ENCODE peak calls at places on chromosomes 2 and 18, in four cellular contexts. H is MM.1S, K is left ventricle myocardium inferior, O is vagina. N is an unnamed sample. For H3K4me1, the result is how much of the 10 kb centered on the place peaks cover.

GRCh38 chr2:207181526-207182274 is 16.0 kb upstream of the KLF7 start:
- DNase-seq in H (no peak), K (no peak), O (no peak), N (no peak)

GRCh38 chr2:31125918-31126695 is 12.1 kb downstream of the GALNT14 start:
- DNase-seq in H (no peak), K (no peak), O (no peak), N (no peak)

GRCh38 chr2:53445376-53446072 is 322.1 kb upstream of the CHAC2 start:
- DNase-seq in H (peak), K (no peak), O (no peak), N (no peak)

GRCh38 chr18:45621068-45621511 is 5.8 kb downstream of the SLC14A2 start:
- DNase-seq in H (peak), K (no peak), O (no peak), N (no peak)

GRCh38 chr2:152558174-152559091 is 158.8 kb downstream of the PRPF40A start:
- DNase-seq in H (no peak), K (no peak), O (no peak), N (no peak)

GRCh38 chr2:23568257-23569190 is 183.5 kb downstream of the KLHL29 start:
- DNase-seq in H (no peak), K (no peak), O (no peak), N (no peak)

GRCh38 chr2:118738524-118739308 is 108.7 kb downstream of the EN1 start:
- DNase-seq in H (no peak), K (no peak), O (no peak), N (no peak)

GRCh38 chr18:50559750-50560680 is at the start of gene MAPK4:
- DNase-seq in H (peak), K (peak), O (no peak), N (no peak)

GRCh38 chr2:146806295-146807005 is 1038.4 kb upstream of the ACVR2A start:
- DNase-seq in H (no peak), K (no peak), O (no peak), N (no peak)

GRCh38 chr18:36634573-36635216 is 194.1 kb downstream of the TPGS2 start:
- DNase-seq in H (no peak), K (no peak), O (peak), N (no peak)

GRCh38 chr2:71720596-71721361 is 267.4 kb downstream of the DYSF start:
- DNase-seq in H (no peak), K (no peak), O (no peak), N (no peak)

GRCh38 chr2:44075536-44075935 is 79.7 kb upstream of the LRPPRC start:
- DNase-seq in H (no peak), K (no peak), O (no peak), N (no peak)

GRCh38 chr2:26314243-26314642 is 31.7 kb upstream of the SELENOI start:
- DNase-seq in H (no peak), K (no peak), O (no peak), N (no peak)

GRCh38 chr18:41624461-41624860 is 330.6 kb upstream of the PIK3C3 start:
- DNase-seq in H (no peak), K (no peak), O (no peak), N (no peak)

GRCh38 chr2:133986881-133987793 is 266.7 kb upstream of the MGAT5 start:
- DNase-seq in H (no peak), K (no peak), O (peak), N (no peak)

GRCh38 chr2:216742411-216742810 is 47.1 kb upstream of the IGFBP5 start:
- DNase-seq in H (no peak), K (peak), O (peak), N (no peak)

GRCh38 chr2:209236369-209236768 is 187.5 kb upstream of the MAP2 start:
- DNase-seq in H (no peak), K (no peak), O (no peak), N (no peak)

DNA sequence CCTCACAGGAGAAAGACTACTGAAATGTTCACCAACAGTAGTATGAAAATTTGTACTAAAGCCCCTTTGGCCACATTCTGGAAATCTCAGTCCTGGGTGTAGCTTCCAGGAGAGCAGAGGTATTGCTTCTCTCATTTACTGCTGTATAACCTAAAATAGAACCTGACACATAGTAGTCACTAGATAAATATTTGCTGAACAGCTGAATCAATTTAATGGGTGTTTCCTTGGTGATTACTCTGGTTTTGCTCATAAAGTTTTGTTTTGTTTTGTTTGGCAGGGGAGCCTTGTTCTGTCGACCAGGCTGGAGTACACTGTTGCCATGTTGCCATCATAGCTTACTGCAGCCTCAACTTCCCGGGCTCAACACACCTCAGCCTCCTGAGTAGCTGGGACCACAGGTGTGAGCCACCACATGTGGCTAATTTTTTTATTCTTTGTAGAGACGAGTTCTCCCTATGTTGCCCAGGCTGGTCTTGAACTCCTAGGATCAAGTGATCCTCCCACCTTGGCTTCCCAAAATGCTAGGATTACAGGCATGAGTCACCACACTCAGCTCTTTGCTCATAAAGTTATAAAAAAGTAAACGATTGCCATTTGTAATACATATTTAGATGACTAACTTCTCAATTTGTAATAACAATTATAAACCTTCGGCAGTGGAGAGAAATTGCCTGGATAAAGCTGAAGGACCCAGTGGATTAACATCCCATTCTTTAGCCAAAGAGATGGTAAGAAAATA is 11.5 kb upstream of the PARD3B start:
- DNase-seq in H (no peak), K (no peak), O (no peak), N (no peak)
- H3K4me1 ChIP-seq in H (under half), K (under half), O (under half), N (under half)

GRCh38 chr2:189578272-189578671 is 2.3 kb downstream of the SLC40A1 start:
- DNase-seq in H (no peak), K (no peak), O (no peak), N (no peak)

GRCh38 chr2:189577108-189577507 is 3.5 kb downstream of the SLC40A1 start:
- DNase-seq in H (no peak), K (no peak), O (no peak), N (no peak)

GRCh38 chr2:189579585-189579984 is 1.0 kb downstream of the SLC40A1 start:
- DNase-seq in H (no peak), K (no peak), O (no peak), N (no peak)

GRCh38 chr2:189574793-189575475 is 5.7 kb downstream of the SLC40A1 start:
- DNase-seq in H (no peak), K (no peak), O (no peak), N (no peak)

GRCh38 chr2:189576361-189576760 is 4.2 kb downstream of the SLC40A1 start:
- DNase-seq in H (no peak), K (peak), O (no peak), N (no peak)
- H3K4me1 ChIP-seq in H (under half), K (half or more), O (half or more), N (under half)

DNA sequence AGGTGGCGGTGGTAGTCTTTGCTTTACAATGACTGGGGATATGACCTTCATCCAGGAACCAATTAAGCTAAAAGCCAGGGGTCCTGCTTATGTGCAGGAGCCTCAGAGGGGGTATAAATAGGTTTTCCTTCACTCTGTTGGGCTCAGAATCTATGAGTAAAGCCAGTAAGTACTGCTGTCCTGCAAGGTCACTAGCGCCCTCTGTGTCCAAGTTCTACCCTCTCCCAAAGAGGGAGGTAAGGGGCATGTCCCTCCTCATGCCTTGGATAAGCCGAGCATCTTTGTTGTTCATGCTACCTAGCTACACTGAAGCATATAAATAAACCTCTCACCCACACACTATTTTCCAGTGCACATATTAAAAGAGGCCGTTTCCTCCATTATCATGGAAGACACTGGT is 79.4 kb downstream of the SPRED2 start:
- DNase-seq in H (no peak), K (no peak), O (no peak), N (no peak)
- H3K4me1 ChIP-seq in H (under half), K (half or more), O (half or more), N (under half)

DNA sequence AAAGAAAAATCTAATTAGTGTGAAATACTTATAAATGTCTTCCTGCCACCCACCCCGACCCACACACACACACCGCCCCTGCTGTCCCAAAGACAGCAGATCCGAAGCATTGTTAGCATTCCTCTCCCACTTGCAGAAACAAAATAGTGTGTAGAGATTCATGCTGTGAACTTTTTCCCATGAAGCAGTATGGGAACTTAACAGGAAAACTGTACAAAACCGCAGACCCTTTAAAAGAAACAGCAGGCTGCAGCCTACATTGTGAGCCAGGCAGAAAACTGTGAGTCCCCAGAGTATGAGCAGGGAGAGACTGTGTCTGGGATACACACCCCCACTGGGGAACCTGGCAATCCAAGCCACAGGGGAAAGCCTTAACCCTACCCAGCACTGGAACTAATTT is 298.2 kb upstream of the GULP1 start:
- DNase-seq in H (no peak), K (no peak), O (no peak), N (no peak)
- H3K4me1 ChIP-seq in H (under half), K (under half), O (under half), N (under half)

GRCh38 chr2:195537811-195538210 is 119.2 kb upstream of the SLC39A10 start:
- DNase-seq in H (no peak), K (no peak), O (no peak), N (no peak)
- H3K4me1 ChIP-seq in H (under half), K (under half), O (under half), N (under half)

DNA sequence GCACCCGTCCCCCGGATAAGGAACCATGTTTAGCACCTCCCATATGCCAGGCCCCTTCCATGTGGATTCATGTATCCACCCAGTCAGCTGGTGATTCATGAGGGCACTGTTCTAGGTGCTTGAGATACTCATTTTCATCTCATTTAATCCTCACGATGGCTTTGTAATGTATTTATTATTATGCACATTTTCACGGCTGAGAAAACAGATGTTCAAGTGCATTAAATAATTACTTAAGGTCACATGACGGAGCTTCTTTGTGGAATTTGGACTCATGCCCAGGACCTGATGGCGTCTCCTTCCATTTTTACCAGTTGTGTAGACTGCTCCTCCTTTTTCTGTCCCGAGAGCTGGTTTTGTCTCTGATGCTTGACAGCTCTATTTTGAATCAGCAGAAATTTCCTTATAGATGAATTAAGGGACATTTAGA is 72.2 kb upstream of the RBM44 start:
- DNase-seq in H (no peak), K (no peak), O (peak), N (no peak)
- H3K4me1 ChIP-seq in H (under half), K (half or more), O (half or more), N (half or more)

GRCh38 chr2:9192712-9193111 is 13.9 kb upstream of the ASAP2 start:
- DNase-seq in H (no peak), K (no peak), O (no peak), N (no peak)

GRCh38 chr2:9187620-9188214 is 18.9 kb upstream of the ASAP2 start:
- DNase-seq in H (no peak), K (no peak), O (no peak), N (no peak)

GRCh38 chr2:9188823-9189222 is 17.8 kb upstream of the ASAP2 start:
- DNase-seq in H (no peak), K (no peak), O (no peak), N (no peak)

GRCh38 chr2:9191044-9191481 is 15.5 kb upstream of the ASAP2 start:
- DNase-seq in H (no peak), K (peak), O (no peak), N (no peak)

GRCh38 chr2:9189901-9190300 is 16.7 kb upstream of the ASAP2 start:
- DNase-seq in H (no peak), K (no peak), O (no peak), N (no peak)
- H3K4me1 ChIP-seq in H (under half), K (under half), O (under half), N (under half)

DNA sequence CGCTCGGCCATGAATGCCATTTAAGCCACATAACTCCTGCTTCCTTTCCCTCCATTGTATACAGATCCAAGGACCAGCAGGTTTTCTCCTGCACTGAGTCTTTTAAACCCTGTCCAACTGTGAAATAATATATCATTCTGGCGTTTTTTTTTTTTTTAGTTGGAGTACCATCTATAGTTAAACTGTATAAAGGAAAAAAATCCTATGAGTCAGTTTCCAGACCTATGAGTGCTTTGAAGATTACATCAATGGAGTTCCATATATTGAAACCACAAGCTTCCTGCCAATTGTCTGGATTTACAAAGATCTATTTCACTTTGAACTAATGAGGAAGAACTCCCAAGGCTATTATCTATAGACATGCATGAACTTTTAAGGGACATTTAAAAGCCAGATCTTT is 2.4 kb upstream of the MALT1 start:
- DNase-seq in H (no peak), K (no peak), O (no peak), N (no peak)
- H3K4me1 ChIP-seq in H (under half), K (under half), O (under half), N (under half)

GRCh38 chr2:42180300-42180699 is 11.1 kb downstream of the EML4 start:
- DNase-seq in H (no peak), K (no peak), O (no peak), N (no peak)
- H3K4me1 ChIP-seq in H (under half), K (under half), O (under half), N (under half)

DNA sequence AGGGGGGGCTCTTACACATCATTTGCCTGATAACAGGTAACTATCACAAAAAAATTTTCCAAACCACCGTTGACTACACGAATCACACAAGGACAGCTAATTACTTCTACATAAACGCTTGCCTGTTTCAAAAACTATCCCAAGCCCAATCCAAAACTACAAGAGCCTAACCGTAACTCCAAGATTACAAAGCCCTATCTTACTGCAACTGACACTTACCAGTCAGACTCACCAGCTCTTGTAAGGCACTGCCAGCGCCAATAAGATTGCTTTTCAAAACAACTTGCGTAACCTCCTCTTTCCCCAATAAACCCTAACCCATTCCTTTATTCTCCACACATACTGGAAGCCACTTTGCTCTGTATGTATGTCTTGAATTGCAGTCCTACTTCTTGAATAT is 148.4 kb downstream of the NBAS start:
- DNase-seq in H (no peak), K (no peak), O (no peak), N (no peak)
- H3K4me1 ChIP-seq in H (under half), K (under half), O (under half), N (under half)